ENCODE peak calls at places on chromosomes 11 and 22, in nine cellular contexts. U is RWPE2, T is tibial artery, G is colonic mucosa, Y is MM.1S, H is thoracic aorta, F is heart left ventricle, C is HCT116, X is dorsolateral prefrontal cortex. A is an unnamed sample.

GRCh38 chr11:78170874-78171549 is 17.4 kb downstream of the KCTD21 start:
- DNase-seq in U (no peak), T (no peak), G (no peak), Y (no peak), H (no peak), F (no peak), C (no peak), X (no peak), A (no peak)

GRCh38 chr11:134045799-134046635 is 22.9 kb upstream of the JAM3 start:
- DNase-seq in U (no peak), T (peak), G (no peak), Y (no peak), H (no peak), F (peak), C (no peak), X (no peak), A (no peak)

GRCh38 chr22:18000441-18001039 is 23.8 kb downstream of the MICAL3 start:
- DNase-seq in U (no peak), T (peak), G (peak), Y (no peak), H (no peak), F (no peak), C (no peak), X (no peak), A (no peak)

GRCh38 chr11:11070976-11071375 is 213.1 kb upstream of the ZBED5 start:
- DNase-seq in U (no peak), T (no peak), G (no peak), Y (no peak), H (no peak), F (no peak), C (no peak), X (no peak), A (no peak)

GRCh38 chr22:17314472-17314871 is 54.8 kb upstream of the CECR2 start:
- DNase-seq in U (no peak), T (no peak), G (no peak), Y (no peak), H (no peak), F (no peak), C (no peak), X (no peak), A (no peak)

GRCh38 chr11:130314184-130314748 is 451 bp downstream of the ZBTB44 start:
- DNase-seq in U (no peak), T (peak), G (peak), Y (peak), H (no peak), F (peak), C (peak), X (peak), A (peak)

GRCh38 chr11:17496406-17496805 is 19.8 kb upstream of the ABCC8 start:
- DNase-seq in U (no peak), T (no peak), G (no peak), Y (no peak), H (no peak), F (no peak), C (no peak), X (no peak), A (no peak)

GRCh38 chr11:102458531-102458930 is 6.0 kb upstream of the TMEM123 start:
- DNase-seq in U (no peak), T (no peak), G (no peak), Y (no peak), H (no peak), F (no peak), C (no peak), X (no peak), A (no peak)

GRCh38 chr11:78414321-78415051 is 3.1 kb downstream of the GAB2 start:
- DNase-seq in U (no peak), T (no peak), G (no peak), Y (no peak), H (no peak), F (no peak), C (no peak), X (no peak), A (no peak)

GRCh38 chr11:45182902-45183301 is 36.5 kb downstream of the PRDM11 start:
- DNase-seq in U (no peak), T (no peak), G (no peak), Y (no peak), H (no peak), F (no peak), C (peak), X (no peak), A (no peak)

GRCh38 chr11:44564198-44564597 is 1.3 kb upstream of the CD82 start:
- DNase-seq in U (peak), T (peak), G (peak), Y (peak), H (no peak), F (no peak), C (no peak), X (no peak), A (no peak)

GRCh38 chr11:123562166-123562565 is 92.3 kb downstream of the SCN3B start:
- DNase-seq in U (no peak), T (no peak), G (no peak), Y (no peak), H (no peak), F (peak), C (no peak), X (no peak), A (no peak)

GRCh38 chr11:118338637-118339061 is 3.9 kb downstream of the CD3D start:
- DNase-seq in U (no peak), T (no peak), G (peak), Y (no peak), H (no peak), F (peak), C (no peak), X (no peak), A (no peak)

GRCh38 chr11:103043826-103044688 is 47.9 kb downstream of the DCUN1D5 start:
- DNase-seq in U (no peak), T (no peak), G (no peak), Y (no peak), H (no peak), F (no peak), C (no peak), X (no peak), A (no peak)

DNA sequence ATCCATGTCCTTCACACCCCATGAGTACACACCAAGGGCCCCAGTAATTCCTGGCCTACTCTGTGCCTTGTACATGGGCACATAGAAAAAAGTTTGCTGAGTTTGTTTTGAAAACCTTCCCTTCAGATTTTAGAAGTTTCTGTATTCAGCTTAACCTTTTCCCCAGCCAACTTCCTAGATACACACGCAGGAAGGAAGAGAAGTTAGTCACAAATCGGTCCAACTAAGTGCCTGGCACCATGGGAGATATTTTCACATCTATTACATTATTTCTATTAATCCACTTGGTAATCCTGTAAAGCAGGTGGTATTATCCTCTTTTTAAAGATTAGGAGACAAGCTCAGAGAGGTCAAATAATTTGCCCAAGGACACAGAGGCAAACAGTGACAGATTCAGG is 5.8 kb downstream of the LIMK2 start:
- DNase-seq in U (no peak), T (no peak), G (no peak), Y (no peak), H (no peak), F (no peak), C (no peak), X (no peak), A (no peak)
- TF ChIP-seq CTCF in U (no peak), T (no peak), G (no peak), Y (no peak), H (no peak), F (no peak), C (no peak), X (no peak), A (no peak)

DNA sequence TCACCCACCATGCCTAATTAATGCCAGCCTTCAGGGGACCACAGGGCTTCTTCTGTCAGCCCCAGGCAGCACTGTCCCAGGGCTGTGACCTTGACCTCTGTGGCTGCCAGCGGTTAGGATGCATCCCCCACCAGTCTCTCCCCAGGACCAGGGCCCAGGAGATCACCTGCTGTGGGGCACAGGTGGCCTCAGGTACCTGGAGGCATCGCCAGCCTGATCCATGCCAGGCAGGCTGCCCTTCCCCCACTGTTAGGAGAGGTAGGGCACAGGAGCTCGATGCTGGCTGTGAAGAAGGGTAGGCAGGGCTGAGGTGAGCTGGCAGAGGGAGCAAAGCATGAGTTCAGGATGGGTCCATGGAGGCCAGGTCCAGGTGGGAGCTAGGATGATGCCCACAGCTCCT is 16.7 kb upstream of the MDK start:
- DNase-seq in U (no peak), T (no peak), G (no peak), Y (no peak), H (no peak), F (no peak), C (no peak), X (no peak), A (no peak)
- H3K27ac ChIP-seq in U (no peak), T (no peak), G (no peak), Y (no peak), H (no peak), F (no peak), C (no peak), X (peak), A (peak)

DNA sequence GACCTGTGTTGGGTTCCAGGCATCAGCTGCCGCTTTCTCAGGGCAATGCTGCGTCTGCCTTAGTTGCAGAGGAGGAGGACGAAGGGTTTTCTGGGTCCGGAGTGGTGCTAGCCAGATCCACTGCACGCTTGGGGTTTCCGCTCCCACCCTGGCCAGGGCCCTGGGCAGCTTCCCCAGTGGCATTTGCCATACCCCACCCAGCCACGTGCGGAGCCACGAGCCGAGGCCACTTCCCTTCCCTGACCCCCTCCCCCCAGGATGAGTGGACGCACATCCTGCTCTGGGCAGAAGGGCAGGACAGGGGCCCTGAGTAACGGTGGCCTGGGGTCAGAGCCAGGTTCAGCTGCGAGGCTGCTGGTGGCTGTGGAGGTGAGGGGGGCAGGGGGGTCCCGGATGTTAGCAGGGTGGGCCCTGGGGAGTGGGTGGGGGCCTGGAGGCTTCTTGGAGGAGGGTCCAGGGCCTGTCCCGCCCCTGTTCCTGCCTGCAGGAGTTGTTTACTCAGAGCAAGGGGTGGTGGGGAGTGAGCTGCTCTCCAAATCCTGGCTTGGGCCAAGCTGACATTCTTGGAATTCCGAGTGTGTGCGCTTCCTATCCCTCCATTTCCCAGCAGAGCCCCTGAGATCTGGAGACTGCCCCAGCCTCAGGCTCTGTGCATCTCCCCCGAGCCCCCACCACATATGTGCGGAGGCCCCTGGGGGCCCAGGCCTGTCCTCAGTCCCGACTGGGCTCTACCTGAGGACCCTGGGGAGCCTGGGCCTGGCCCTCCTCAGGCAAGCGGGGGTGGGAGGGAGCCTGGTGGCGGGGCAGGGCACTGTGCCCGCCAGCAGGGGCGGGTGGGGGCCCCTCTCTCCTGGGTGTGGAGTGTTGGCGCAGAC is 1.4 kb downstream of the TSPAN4 start:
- DNase-seq in U (peak), T (peak), G (peak), Y (no peak), H (peak), F (peak), C (no peak), X (no peak), A (peak)
- TF ChIP-seq CTCF in U (peak), T (no peak), G (no peak), Y (no peak), H (peak), F (no peak), C (no peak), X (no peak), A (no peak)

GRCh38 chr22:45459235-45459634 is 43.4 kb upstream of the FBLN1 start:
- DNase-seq in U (no peak), T (no peak), G (no peak), Y (no peak), H (no peak), F (no peak), C (no peak), X (no peak), A (no peak)
- H3K27ac ChIP-seq in U (no peak), T (peak), G (no peak), Y (no peak), H (no peak), F (no peak), C (no peak), X (no peak), A (no peak)